ENCODE peak calls at places on chromosomes 13 and 19, in nine cellular contexts. A is hepatocyte, Q is transverse colon, F is colonic mucosa, Z is brain microvascular endothelial cell, L is body of pancreas, D is prostate gland, H is fibroblast of lung, J is astrocyte. I is an unnamed sample.

GRCh38 chr13:113929628-113930615 is 44.0 kb downstream of the C13orf46 start:
- DNase-seq in A (no peak), D (no peak), F (no peak), H (no peak), Z (no peak), L (no peak), Q (no peak), J (no peak), I (no peak)

GRCh38 chr13:79226250-79226649 is 179.8 kb downstream of the RBM26 start:
- DNase-seq in Q (no peak), A (no peak), H (no peak), L (no peak), F (no peak), D (no peak), J (no peak), Z (no peak), I (no peak)

GRCh38 chr19:49713236-49713845 is 22.4 kb downstream of the CPT1C start:
- DNase-seq in H (no peak), Z (no peak), A (no peak), L (no peak), D (peak; percentile 30), Q (no peak), F (no peak), J (no peak), I (peak; percentile 21)

GRCh38 chr19:15264061-15264932 is 32.0 kb upstream of the EPHX3 start:
- DNase-seq in L (peak; percentile 81), A (peak; percentile 86), Z (peak; percentile 51), Q (peak; percentile 78), D (peak; percentile 61), F (peak; percentile 77), J (no peak), H (peak; percentile 52), I (peak; percentile 32)

GRCh38 chr13:25295228-25295627 is 6.2 kb upstream of the NUP58 start:
- DNase-seq in Q (no peak), Z (peak; percentile 32), H (peak; percentile 41), L (no peak), F (no peak), D (no peak), J (peak; percentile 25), A (no peak), I (no peak)

GRCh38 chr19:42419309-42419708 is 7.9 kb downstream of the LIPE start:
- DNase-seq in Q (no peak), Z (no peak), A (no peak), F (no peak), J (no peak), D (no peak), L (no peak), H (no peak), I (no peak)

GRCh38 chr19:40119380-40119779 is 28.6 kb upstream of the ZNF780A start:
- DNase-seq in F (no peak), L (no peak), A (no peak), Z (no peak), J (no peak), D (no peak), Q (no peak), H (no peak), I (no peak)

GRCh38 chr19:15456871-15457700 is 7.3 kb downstream of the RASAL3 start:
- DNase-seq in D (no peak), Z (no peak), Q (no peak), A (peak; percentile 43), J (no peak), F (peak; percentile 71), H (no peak), L (peak; percentile 48), I (peak; percentile 47)

GRCh38 chr19:40431698-40432097 is 5.9 kb upstream of the SERTAD1 start:
- DNase-seq in Q (no peak), L (no peak), D (no peak), Z (no peak), H (no peak), F (no peak), A (no peak), J (no peak), I (no peak)

GRCh38 chr13:109687559-109688448 is 98.6 kb downstream of the IRS2 start:
- DNase-seq in H (no peak), A (peak; percentile 22), Q (peak; percentile 77), D (no peak), J (no peak), L (no peak), F (peak; percentile 81), Z (no peak), I (no peak)

GRCh38 chr13:102399791-102400618 is 1.8 kb downstream of the FGF14 start:
- DNase-seq in D (no peak), A (no peak), Q (peak; percentile 9), H (no peak), F (no peak), Z (no peak), L (peak; percentile 11), J (no peak), I (no peak)

GRCh38 chr19:16018801-16019551 is 57.3 kb upstream of the TPM4 start:
- DNase-seq in D (no peak), Z (no peak), Q (no peak), A (no peak), F (no peak), L (no peak), J (no peak), H (no peak), I (no peak)

GRCh38 chr19:40805258-40805868 is 6.4 kb downstream of the EGLN2 start:
- DNase-seq in J (no peak), D (peak; percentile 74), Z (no peak), F (peak; percentile 62), H (no peak), A (no peak), Q (peak; percentile 64), L (peak; percentile 83), I (no peak)

GRCh38 chr19:43759515-43759914 is 4.8 kb upstream of the SMG9 start:
- DNase-seq in J (peak; percentile 65), Z (peak; percentile 85), D (no peak), F (no peak), L (no peak), H (peak; percentile 76), A (no peak), Q (no peak), I (peak; percentile 86)

GRCh38 chr19:7507884-7508283 is 8.0 kb upstream of the ZNF358 start:
- DNase-seq in F (peak; percentile 87), H (peak; percentile 82), J (peak; percentile 65), A (peak; percentile 80), L (peak; percentile 71), Q (peak; percentile 86), Z (peak; percentile 92), D (no peak), I (peak; percentile 85)

GRCh38 chr19:55535579-55536350 is 1.2 kb downstream of the SBK2 start:
- DNase-seq in Z (no peak), D (no peak), A (no peak), J (no peak), H (no peak), L (no peak), Q (no peak), F (no peak), I (no peak)
- H3K27ac ChIP-seq in Z (no peak overlapping the region), D (no peak overlapping the region), A (no peak overlapping the region), J (no peak overlapping the region), H (no peak overlapping the region), L (no peak overlapping the region), Q (no peak overlapping the region), F (no peak overlapping the region), I (no peak overlapping the region)

GRCh38 chr19:12885749-12886706 is 973 bp downstream of the KLF1 start:
- DNase-seq in F (no peak), Q (no peak), D (no peak), Z (no peak), L (no peak), J (no peak), H (peak; percentile 2), A (no peak), I (no peak)
- TF ChIP-seq CTCF in F (no peak), Q (no peak), D (no peak), Z (no peak), L (no peak), J (no peak), H (no peak), A (no peak), I (no peak)

DNA sequence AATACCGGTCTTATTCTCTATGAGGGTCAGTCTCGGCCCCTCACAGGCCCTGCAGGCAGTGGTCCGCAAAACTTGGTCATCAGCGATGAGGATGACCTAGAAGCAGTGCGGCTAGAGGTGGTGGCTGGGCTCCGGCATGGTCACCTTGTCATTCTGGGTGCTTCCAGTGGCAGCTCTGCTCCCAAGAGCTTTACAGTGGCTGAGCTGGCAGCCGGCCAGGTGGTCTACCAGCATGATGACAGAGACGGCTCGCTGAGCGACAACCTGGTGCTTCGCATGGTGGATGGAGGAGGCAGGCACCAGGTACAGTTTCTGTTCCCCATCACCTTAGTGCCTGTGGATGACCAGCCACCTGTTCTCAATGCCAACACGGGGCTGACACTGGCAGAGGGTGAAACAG is 1.8 kb downstream of the FREM2 start:
- DNase-seq in J (no peak), H (no peak), L (no peak), Z (no peak), Q (no peak), A (no peak), F (no peak), D (no peak), I (no peak)
- H3K27ac ChIP-seq in J (no peak overlapping the region), H (no peak overlapping the region), L (no peak overlapping the region), Z (no peak overlapping the region), Q (no peak overlapping the region), A (no peak overlapping the region), F (no peak overlapping the region), D (no peak overlapping the region), I (no peak overlapping the region)

DNA sequence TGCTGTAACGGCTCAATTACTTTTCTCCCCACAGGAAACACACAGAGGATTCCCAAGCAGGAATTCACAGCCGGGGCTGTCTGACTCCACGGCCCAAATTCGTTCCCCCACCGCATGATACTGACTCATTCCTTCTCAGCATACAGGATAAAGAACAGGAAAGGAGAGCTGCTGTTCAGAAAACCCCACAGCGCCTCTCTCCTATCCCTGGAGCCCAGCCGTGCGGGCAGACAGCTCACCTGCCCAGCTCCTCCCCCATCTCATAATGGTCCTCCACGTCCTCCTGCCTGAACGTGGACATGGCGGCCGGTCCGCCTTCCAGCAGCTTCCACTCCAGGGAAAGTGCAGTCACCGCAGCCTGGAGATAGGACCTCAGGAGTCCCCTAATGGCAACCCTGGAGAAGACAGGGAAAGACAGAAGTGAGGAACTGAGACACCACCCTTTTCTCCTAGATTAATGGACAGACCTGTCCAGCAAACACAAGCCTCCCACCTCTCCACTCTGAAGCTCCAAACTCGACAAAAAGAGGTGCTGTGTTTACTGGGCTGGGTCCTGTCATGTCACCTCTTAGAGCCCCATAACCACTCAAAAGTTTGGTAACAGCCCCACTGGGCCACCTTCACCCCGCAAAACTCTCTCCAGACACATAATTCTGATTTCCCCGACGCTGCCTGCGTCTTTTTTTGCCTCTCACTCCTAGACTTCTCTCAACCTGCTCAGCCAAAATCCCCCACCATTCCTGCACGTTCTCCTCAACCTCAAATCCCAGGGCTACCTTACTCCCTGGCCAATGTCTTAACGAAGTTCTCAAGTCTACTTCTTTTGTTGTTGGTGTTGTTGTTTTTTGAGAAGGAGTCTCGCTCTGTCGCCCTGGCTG is 1.2 kb downstream of the DAPK3 start:
- DNase-seq in L (no peak), J (peak; percentile 87), F (no peak), A (peak; percentile 85), Z (peak; percentile 81), H (peak; percentile 91), Q (no peak), D (no peak), I (peak; percentile 75)
- TF ChIP-seq CTCF in L (no peak), J (peak; percentile 26), F (no peak), A (peak; percentile 32), Z (peak; percentile 59), H (peak; percentile 23), Q (no peak), D (no peak), I (no peak)

GRCh38 chr13:80339841-80340642 is 884 bp downstream of the SPRY2 start:
- DNase-seq in F (peak; percentile 67), J (peak; percentile 39), Z (peak; percentile 23), A (peak; percentile 60), Q (peak; percentile 68), H (peak; percentile 54), L (peak; percentile 59), D (peak; percentile 46), I (peak; percentile 19)
- H3K27ac ChIP-seq in F (peak overlapping the region; percentile 98), J (peak overlapping the region; percentile 94), Z (peak overlapping the region; percentile 77), A (peak overlapping the region; percentile 97), Q (peak overlapping the region; percentile 96), H (peak overlapping the region; percentile 85), L (peak overlapping the region; percentile 94), D (peak overlapping the region; percentile 94), I (peak overlapping the region; percentile 96)

I was measured in RWPE1.